ENCODE peak calls at places on chromosomes 4 and X, in eight cellular contexts. Q is lower lobe of right lung, T is NCI-H2107, Y is tibial nerve, R is IMR-90, Z is fibroblast of pulmonary artery, X is NCI-H510A treated with DMSO at 0.1 percent for 48 hours, W is GM23338. D is an unnamed sample.

GRCh38 chr4:180380733-180381132 is 1862.5 kb upstream of the TENM3 start:
- DNase-seq in Q (no peak), T (no peak), Y (no peak), R (peak; percentile 85), Z (peak; percentile 4), X (no peak), W (no peak), D (no peak)

GRCh38 chrX:151742311-151742710 is 7.8 kb downstream of the CNGA2 start:
- DNase-seq in Q (no peak), T (no peak), Y (no peak), R (no peak), Z (no peak), X (no peak), W (no peak), D (no peak)

GRCh38 chrX:51376672-51377071 is 44.0 kb downstream of the NUDT10 start:
- DNase-seq in Q (no peak), T (no peak), Y (no peak), R (no peak), Z (no peak), X (no peak), W (no peak), D (no peak)

GRCh38 chrX:25433307-25433706 is 417.5 kb upstream of the ARX start:
- DNase-seq in Q (no peak), T (no peak), Y (no peak), R (no peak), Z (no peak), X (no peak), W (no peak), D (no peak)

GRCh38 chr4:71184195-71184781 is 154.5 kb upstream of the SLC4A4 start:
- DNase-seq in Q (no peak), T (no peak), Y (peak; percentile 79), R (peak; percentile 75), Z (peak; percentile 68), X (peak; percentile 84), W (peak; percentile 84), D (peak; percentile 81)

GRCh38 chrX:19576742-19577141 is 61.4 kb upstream of the MAP3K15 start:
- DNase-seq in Q (no peak), T (no peak), Y (no peak), R (no peak), Z (no peak), X (no peak), W (no peak), D (no peak)

GRCh38 chr4:16914208-16914607 is 15.8 kb upstream of the LDB2 start:
- DNase-seq in Q (no peak), T (no peak), Y (no peak), R (peak; percentile 34), Z (peak; percentile 65), X (no peak), W (peak; percentile 69), D (no peak)

GRCh38 chrX:21989415-21989814 is 42.7 kb upstream of the PHEX start:
- DNase-seq in Q (no peak), T (no peak), Y (no peak), R (no peak), Z (no peak), X (no peak), W (no peak), D (no peak)

GRCh38 chr4:98583265-98583664 is 75.1 kb downstream of the TSPAN5 start:
- DNase-seq in Q (no peak), T (no peak), Y (no peak), R (no peak), Z (no peak), X (no peak), W (no peak), D (no peak)

GRCh38 chr4:107896158-107896645 is 35.1 kb upstream of the CYP2U1 start:
- DNase-seq in Q (no peak), T (no peak), Y (no peak), R (peak; percentile 97), Z (peak; percentile 94), X (no peak), W (no peak), D (no peak)

D was measured in Jurkat, Clone E6-1.